ENCODE peak calls at places on chromosomes 1 and 21, in ten cellular contexts. One of them, this sample, is unnamed.

GRCh38 chr1:55217226-55217996 is 2.2 kb upstream of the USP24 start:
- DNase-seq in left ventricle myocardium inferior: no peak
- DNase-seq in AG04449: no peak
- DNase-seq in HCT116: no peak
- DNase-seq in CD8-positive, alpha-beta T cell: no peak
- DNase-seq in GM23338: no peak
- DNase-seq in AG04450: no peak
- DNase-seq in heart right ventricle: no peak
- DNase-seq in uterus: no peak
- DNase-seq in GM12865: no peak
- DNase-seq in this sample: no peak

GRCh38 chr1:26020390-26020789 is 1.2 kb upstream of the EXTL1 start:
- DNase-seq in uterus: peak
- DNase-seq in AG04449: no peak
- DNase-seq in AG04450: no peak
- DNase-seq in CD8-positive, alpha-beta T cell: no peak
- DNase-seq in left ventricle myocardium inferior: no peak
- DNase-seq in GM12865: no peak
- DNase-seq in GM23338: no peak
- DNase-seq in heart right ventricle: no peak
- DNase-seq in HCT116: no peak
- DNase-seq in this sample: no peak

GRCh38 chr1:177165069-177165439 is 542 bp upstream of the ASTN1 start:
- DNase-seq in GM23338: no peak
- DNase-seq in heart right ventricle: no peak
- DNase-seq in GM12865: no peak
- DNase-seq in left ventricle myocardium inferior: no peak
- DNase-seq in AG04450: no peak
- DNase-seq in HCT116: no peak
- DNase-seq in uterus: no peak
- DNase-seq in CD8-positive, alpha-beta T cell: no peak
- DNase-seq in AG04449: no peak
- DNase-seq in this sample: no peak

GRCh38 chr1:244063498-244063897 is 12.4 kb downstream of the ZBTB18 start:
- DNase-seq in uterus: no peak
- DNase-seq in AG04449: no peak
- DNase-seq in GM12865: no peak
- DNase-seq in AG04450: no peak
- DNase-seq in CD8-positive, alpha-beta T cell: no peak
- DNase-seq in HCT116: no peak
- DNase-seq in GM23338: no peak
- DNase-seq in left ventricle myocardium inferior: no peak
- DNase-seq in heart right ventricle: no peak
- DNase-seq in this sample: no peak

GRCh38 chr1:66445492-66446181 is 88.3 kb upstream of the SGIP1 start:
- DNase-seq in HCT116: no peak
- DNase-seq in left ventricle myocardium inferior: no peak
- DNase-seq in heart right ventricle: no peak
- DNase-seq in AG04450: no peak
- DNase-seq in GM23338: no peak
- DNase-seq in GM12865: peak
- DNase-seq in CD8-positive, alpha-beta T cell: peak
- DNase-seq in AG04449: no peak
- DNase-seq in uterus: no peak
- DNase-seq in this sample: no peak

GRCh38 chr21:25039461-25040380 is 567.6 kb downstream of the MRPL39 start:
- DNase-seq in left ventricle myocardium inferior: no peak
- DNase-seq in CD8-positive, alpha-beta T cell: no peak
- DNase-seq in HCT116: no peak
- DNase-seq in AG04449: no peak
- DNase-seq in AG04450: no peak
- DNase-seq in heart right ventricle: no peak
- DNase-seq in GM12865: peak
- DNase-seq in GM23338: peak
- DNase-seq in uterus: no peak
- DNase-seq in this sample: no peak

GRCh38 chr1:181091322-181092040 is 3.0 kb downstream of the IER5 start:
- DNase-seq in uterus: no peak
- DNase-seq in AG04449: no peak
- DNase-seq in HCT116: no peak
- DNase-seq in GM12865: no peak
- DNase-seq in GM23338: no peak
- DNase-seq in AG04450: no peak
- DNase-seq in left ventricle myocardium inferior: no peak
- DNase-seq in heart right ventricle: no peak
- DNase-seq in CD8-positive, alpha-beta T cell: no peak
- DNase-seq in this sample: no peak

GRCh38 chr1:25565188-25565591 is 21.8 kb downstream of the LDLRAP1 start:
- DNase-seq in CD8-positive, alpha-beta T cell: no peak
- DNase-seq in AG04450: no peak
- DNase-seq in AG04449: no peak
- DNase-seq in GM12865: peak
- DNase-seq in HCT116: no peak
- DNase-seq in uterus: no peak
- DNase-seq in GM23338: no peak
- DNase-seq in left ventricle myocardium inferior: no peak
- DNase-seq in heart right ventricle: no peak
- DNase-seq in this sample: no peak

GRCh38 chr21:38811257-38811656 is 5.5 kb downstream of the ETS2 start:
- DNase-seq in GM12865: no peak
- DNase-seq in AG04449: no peak
- DNase-seq in left ventricle myocardium inferior: no peak
- DNase-seq in uterus: no peak
- DNase-seq in CD8-positive, alpha-beta T cell: no peak
- DNase-seq in GM23338: peak
- DNase-seq in HCT116: no peak
- DNase-seq in AG04450: peak
- DNase-seq in heart right ventricle: no peak
- DNase-seq in this sample: peak

GRCh38 chr1:93516164-93516563 is 68.2 kb downstream of the FNBP1L start:
- DNase-seq in GM12865: peak
- DNase-seq in HCT116: peak
- DNase-seq in uterus: no peak
- DNase-seq in CD8-positive, alpha-beta T cell: no peak
- DNase-seq in GM23338: peak
- DNase-seq in AG04450: no peak
- DNase-seq in heart right ventricle: no peak
- DNase-seq in AG04449: no peak
- DNase-seq in left ventricle myocardium inferior: no peak
- DNase-seq in this sample: no peak

GRCh38 chr1:27668121-27668807 is 3.7 kb downstream of the IFI6 start:
- DNase-seq in heart right ventricle: no peak
- DNase-seq in GM12865: no peak
- DNase-seq in GM23338: no peak
- DNase-seq in CD8-positive, alpha-beta T cell: no peak
- DNase-seq in uterus: no peak
- DNase-seq in HCT116: no peak
- DNase-seq in AG04449: no peak
- DNase-seq in left ventricle myocardium inferior: no peak
- DNase-seq in AG04450: no peak
- DNase-seq in this sample: no peak

GRCh38 chr1:27668808-27669723 is 2.9 kb downstream of the IFI6 start:
- DNase-seq in GM12865: peak
- DNase-seq in AG04449: no peak
- DNase-seq in GM23338: peak
- DNase-seq in left ventricle myocardium inferior: peak
- DNase-seq in heart right ventricle: peak
- DNase-seq in uterus: peak
- DNase-seq in CD8-positive, alpha-beta T cell: peak
- DNase-seq in AG04450: no peak
- DNase-seq in HCT116: no peak
- DNase-seq in this sample: no peak

GRCh38 chr1:27672750-27673112 is 739 bp upstream of the IFI6 start:
- DNase-seq in AG04449: no peak
- DNase-seq in GM12865: no peak
- DNase-seq in CD8-positive, alpha-beta T cell: no peak
- DNase-seq in heart right ventricle: no peak
- DNase-seq in HCT116: no peak
- DNase-seq in AG04450: no peak
- DNase-seq in GM23338: no peak
- DNase-seq in uterus: no peak
- DNase-seq in left ventricle myocardium inferior: no peak
- DNase-seq in this sample: no peak

GRCh38 chr1:27669876-27670275 is 2.1 kb downstream of the IFI6 start:
- DNase-seq in GM23338: no peak
- DNase-seq in CD8-positive, alpha-beta T cell: no peak
- DNase-seq in HCT116: no peak
- DNase-seq in GM12865: no peak
- DNase-seq in left ventricle myocardium inferior: no peak
- DNase-seq in AG04450: no peak
- DNase-seq in heart right ventricle: no peak
- DNase-seq in uterus: no peak
- DNase-seq in AG04449: no peak
- DNase-seq in this sample: no peak

DNA sequence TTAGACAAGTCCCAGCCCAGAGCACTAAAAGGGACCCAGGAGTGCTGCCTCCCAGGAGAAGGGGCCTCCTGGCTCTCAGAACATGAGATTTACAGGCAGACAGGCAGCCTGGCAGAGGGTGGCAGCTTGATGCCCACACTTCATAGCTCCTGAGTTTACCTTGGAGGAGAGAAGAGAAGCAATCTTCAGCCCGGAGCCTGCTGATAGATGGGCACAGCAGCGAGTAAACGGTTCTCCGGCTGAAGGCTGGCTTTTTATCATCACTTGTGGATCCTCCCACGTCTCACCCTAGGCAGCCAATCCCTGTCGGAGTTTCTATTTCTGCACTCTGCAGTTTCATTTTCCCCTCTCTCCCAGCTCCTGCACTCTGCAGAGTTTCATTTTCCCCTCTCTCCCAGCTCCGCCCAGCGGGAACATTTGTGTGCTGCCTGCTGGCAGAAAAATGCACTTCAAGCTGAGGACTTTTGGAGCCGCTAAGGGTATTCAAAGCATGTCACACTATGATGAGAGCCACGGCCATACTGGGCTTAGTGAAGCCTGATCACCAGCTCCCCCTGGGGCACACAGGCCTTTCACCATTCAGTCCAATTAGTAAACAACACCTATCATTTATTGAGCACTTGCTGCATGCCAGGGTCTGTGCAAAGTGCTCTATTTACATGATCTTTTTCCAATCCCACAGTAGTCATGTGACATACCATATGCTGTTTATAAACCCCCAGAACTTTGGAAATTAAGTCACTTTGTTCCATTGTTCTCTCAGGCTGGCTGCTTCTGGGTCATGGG is at the start of gene IFI6:
- DNase-seq in CD8-positive, alpha-beta T cell: peak
- DNase-seq in left ventricle myocardium inferior: peak
- DNase-seq in heart right ventricle: peak
- DNase-seq in AG04449: peak
- DNase-seq in GM12865: peak
- DNase-seq in uterus: peak
- DNase-seq in HCT116: peak
- DNase-seq in AG04450: peak
- DNase-seq in GM23338: peak
- DNase-seq in this sample: peak
- H3K4me3 ChIP-seq in CD8-positive, alpha-beta T cell: peak
- H3K4me3 ChIP-seq in left ventricle myocardium inferior: peak
- H3K4me3 ChIP-seq in heart right ventricle: peak
- H3K4me3 ChIP-seq in AG04449: peak
- H3K4me3 ChIP-seq in GM12865: peak
- H3K4me3 ChIP-seq in uterus: peak
- H3K4me3 ChIP-seq in HCT116: peak
- H3K4me3 ChIP-seq in AG04450: peak
- H3K4me3 ChIP-seq in GM23338: peak
- H3K4me3 ChIP-seq in this sample: peak

GRCh38 chr1:170967042-170967910 is 31.9 kb downstream of the MROH9 start:
- DNase-seq in GM23338: peak
- DNase-seq in HCT116: peak
- DNase-seq in GM12865: peak
- DNase-seq in heart right ventricle: no peak
- DNase-seq in AG04450: peak
- DNase-seq in uterus: no peak
- DNase-seq in CD8-positive, alpha-beta T cell: no peak
- DNase-seq in AG04449: peak
- DNase-seq in left ventricle myocardium inferior: no peak
- DNase-seq in this sample: peak
- TF ChIP-seq CTCF in GM23338: peak
- TF ChIP-seq CTCF in HCT116: peak
- TF ChIP-seq CTCF in GM12865: peak
- TF ChIP-seq CTCF in heart right ventricle: peak
- TF ChIP-seq CTCF in AG04450: peak
- TF ChIP-seq CTCF in uterus: peak
- TF ChIP-seq CTCF in CD8-positive, alpha-beta T cell: peak
- TF ChIP-seq CTCF in AG04449: peak
- TF ChIP-seq CTCF in left ventricle myocardium inferior: peak
- TF ChIP-seq CTCF in this sample: peak

DNA sequence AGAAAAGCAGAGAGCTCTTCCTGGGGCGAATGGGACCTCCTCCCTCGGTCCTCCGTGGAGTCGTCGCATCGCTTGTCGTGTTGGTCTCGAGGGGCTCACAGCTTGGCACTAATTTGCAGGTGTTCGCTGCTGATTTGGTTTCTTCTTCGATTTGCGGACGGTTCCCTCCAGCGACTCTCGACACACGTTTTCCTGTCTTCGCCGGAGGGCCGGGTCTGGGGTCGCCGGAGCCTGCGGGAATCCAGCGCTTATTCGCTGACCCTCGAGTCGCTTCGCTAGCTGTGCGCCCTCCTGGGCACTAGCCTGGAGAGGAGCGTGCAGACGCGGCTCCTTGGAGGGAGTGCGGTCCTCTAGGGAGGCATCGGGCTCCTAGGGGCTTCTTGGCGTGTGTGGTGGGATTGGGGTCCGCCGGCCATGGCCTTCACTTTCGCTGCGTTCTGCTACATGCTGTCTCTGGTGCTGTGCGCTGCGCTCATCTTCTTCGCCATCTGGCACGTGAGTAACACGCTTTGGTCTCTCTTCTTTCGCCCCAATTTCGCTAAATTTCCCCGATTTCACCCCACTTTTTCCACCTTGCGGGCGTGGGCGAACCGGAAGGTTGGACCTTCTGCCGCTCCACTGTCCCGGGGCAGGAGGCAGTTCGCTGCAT is 768 bp downstream of the CNIH3 start:
- DNase-seq in heart right ventricle: no peak
- DNase-seq in GM12865: no peak
- DNase-seq in HCT116: no peak
- DNase-seq in AG04450: no peak
- DNase-seq in GM23338: peak
- DNase-seq in uterus: no peak
- DNase-seq in left ventricle myocardium inferior: no peak
- DNase-seq in CD8-positive, alpha-beta T cell: no peak
- DNase-seq in AG04449: no peak
- DNase-seq in this sample: no peak
- H3K4me3 ChIP-seq in heart right ventricle: peak
- H3K4me3 ChIP-seq in GM12865: no peak
- H3K4me3 ChIP-seq in HCT116: no peak
- H3K4me3 ChIP-seq in AG04450: peak
- H3K4me3 ChIP-seq in GM23338: peak
- H3K4me3 ChIP-seq in uterus: peak
- H3K4me3 ChIP-seq in left ventricle myocardium inferior: peak
- H3K4me3 ChIP-seq in CD8-positive, alpha-beta T cell: peak
- H3K4me3 ChIP-seq in AG04449: peak
- H3K4me3 ChIP-seq in this sample: peak

DNA sequence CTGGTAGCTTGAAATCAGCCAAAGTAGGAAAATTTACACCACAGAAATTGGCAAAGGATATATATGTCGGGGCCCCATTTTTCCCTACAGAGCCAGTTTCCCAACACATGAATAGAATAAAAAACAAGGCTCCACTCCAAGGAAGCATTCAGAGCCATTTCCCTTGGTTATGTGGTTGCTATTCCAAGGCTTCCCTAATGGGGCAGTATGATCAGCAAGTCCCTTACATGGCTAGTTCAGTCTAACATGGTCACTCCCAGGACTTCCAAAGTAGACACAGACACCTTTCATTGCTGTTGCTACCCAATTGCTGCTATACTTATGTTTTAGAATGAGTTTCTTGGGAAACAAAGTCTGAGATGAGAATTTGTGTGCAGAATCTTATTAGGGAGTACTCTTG is 93.1 kb downstream of the C21orf91 start:
- DNase-seq in GM12865: no peak
- DNase-seq in GM23338: peak
- DNase-seq in left ventricle myocardium inferior: no peak
- DNase-seq in HCT116: peak
- DNase-seq in AG04449: no peak
- DNase-seq in CD8-positive, alpha-beta T cell: no peak
- DNase-seq in uterus: no peak
- DNase-seq in AG04450: no peak
- DNase-seq in heart right ventricle: no peak
- DNase-seq in this sample: no peak
- TF ChIP-seq CTCF in GM12865: no peak
- TF ChIP-seq CTCF in GM23338: peak
- TF ChIP-seq CTCF in left ventricle myocardium inferior: no peak
- TF ChIP-seq CTCF in HCT116: no peak
- TF ChIP-seq CTCF in AG04449: no peak
- TF ChIP-seq CTCF in CD8-positive, alpha-beta T cell: no peak
- TF ChIP-seq CTCF in uterus: no peak
- TF ChIP-seq CTCF in AG04450: peak
- TF ChIP-seq CTCF in heart right ventricle: no peak
- TF ChIP-seq CTCF in this sample: peak

This sample was measured in BJ.